ENCODE peak calls at places on chromosomes 11 and 22, in six cellular contexts. P is SJSA1, N is mesendoderm, U is frontal cortex, J is psoas muscle, Q is RWPE1. K is an unnamed sample.

GRCh38 chr22:17580461-17581031 is 17.2 kb downstream of the SLC25A18 start:
- DNase-seq in P (no peak), N (peak), U (no peak), J (no peak), Q (no peak), K (no peak)

GRCh38 chr22:30405731-30406130 is 8.9 kb downstream of the SEC14L2 start:
- DNase-seq in P (no peak), N (no peak), U (no peak), J (no peak), Q (no peak), K (no peak)

GRCh38 chr11:125494987-125495725 is 909 bp downstream of the FEZ1 start:
- DNase-seq in P (no peak), N (peak), U (peak), J (peak), Q (peak), K (no peak)

GRCh38 chr11:14357843-14358728 is 897 bp downstream of the RRAS2 start:
- DNase-seq in P (peak), N (peak), U (peak), J (peak), Q (peak), K (no peak)

GRCh38 chr11:110086892-110087309 is 6.3 kb upstream of the ZC3H12C start:
- DNase-seq in P (no peak), N (no peak), U (no peak), J (no peak), Q (peak), K (peak)

GRCh38 chr11:74417379-74417804 is 19.2 kb upstream of the PGM2L1 start:
- DNase-seq in P (peak), N (peak), U (no peak), J (no peak), Q (peak), K (peak)

GRCh38 chr22:44369241-44369652 is 56.5 kb upstream of the SHISAL1 start:
- DNase-seq in P (no peak), N (peak), U (no peak), J (peak), Q (no peak), K (no peak)

GRCh38 chr11:1035577-1036283 is 788 bp downstream of the MUC6 start:
- DNase-seq in P (no peak), N (no peak), U (no peak), J (no peak), Q (no peak), K (no peak)

GRCh38 chr11:129035254-129035653 is 92.6 kb upstream of the TP53AIP1 start:
- DNase-seq in P (no peak), N (no peak), U (no peak), J (no peak), Q (no peak), K (no peak)

GRCh38 chr22:41446057-41446501 is 522 bp downstream of the TOB2 start:
- DNase-seq in P (peak), N (no peak), U (no peak), J (peak), Q (no peak), K (peak)

GRCh38 chr11:65492637-65493366 is 6.0 kb upstream of the MALAT1 start:
- DNase-seq in P (peak), N (peak), U (no peak), J (peak), Q (no peak), K (no peak)

GRCh38 chr11:8168485-8169257 is at the start of gene RIC3:
- DNase-seq in P (no peak), N (peak), U (peak), J (peak), Q (no peak), K (no peak)

GRCh38 chr11:75288846-75289760 is 48.5 kb downstream of the TPBGL start:
- DNase-seq in P (no peak), N (no peak), U (no peak), J (peak), Q (no peak), K (no peak)

GRCh38 chr11:45880772-45881570 is 4.5 kb upstream of the MAPK8IP1 start:
- DNase-seq in P (no peak), N (no peak), U (peak), J (no peak), Q (no peak), K (no peak)

GRCh38 chr11:70487763-70488162 is 89.4 kb downstream of the CTTN start:
- DNase-seq in P (no peak), N (no peak), U (no peak), J (no peak), Q (no peak), K (no peak)

GRCh38 chr22:43639228-43639948 is 172.7 kb downstream of the EFCAB6 start:
- DNase-seq in P (no peak), N (no peak), U (no peak), J (no peak), Q (no peak), K (no peak)

GRCh38 chr11:133228406-133229330 is 303.6 kb downstream of the OPCML start:
- DNase-seq in P (no peak), N (peak), U (no peak), J (no peak), Q (no peak), K (no peak)